ENCODE peak calls at places on chromosomes 6 and 20, in seven cellular contexts. One of them, this sample, is unnamed.

GRCh38 chr6:17610835-17611234 is 10.7 kb downstream of the FAM8A1 start:
- DNase-seq in brain microvascular endothelial cell: no peak
- DNase-seq in heart left ventricle: no peak
- DNase-seq in mucosa of descending colon: peak
- DNase-seq in Panc1: no peak
- DNase-seq in tibial artery: no peak
- DNase-seq in PC-3: no peak
- DNase-seq in this sample: no peak

GRCh38 chr6:13013681-13014550 is 297.3 kb downstream of the PHACTR1 start:
- DNase-seq in brain microvascular endothelial cell: no peak
- DNase-seq in heart left ventricle: no peak
- DNase-seq in mucosa of descending colon: no peak
- DNase-seq in Panc1: no peak
- DNase-seq in tibial artery: no peak
- DNase-seq in PC-3: no peak
- DNase-seq in this sample: no peak

GRCh38 chr6:128500017-128500416 is 20.4 kb downstream of the PTPRK start:
- DNase-seq in brain microvascular endothelial cell: no peak
- DNase-seq in heart left ventricle: no peak
- DNase-seq in mucosa of descending colon: peak
- DNase-seq in Panc1: no peak
- DNase-seq in tibial artery: no peak
- DNase-seq in PC-3: peak
- DNase-seq in this sample: no peak

GRCh38 chr20:10667560-10668167 is 6.1 kb downstream of the JAG1 start:
- DNase-seq in brain microvascular endothelial cell: no peak
- DNase-seq in heart left ventricle: no peak
- DNase-seq in mucosa of descending colon: no peak
- DNase-seq in Panc1: no peak
- DNase-seq in tibial artery: no peak
- DNase-seq in PC-3: no peak
- DNase-seq in this sample: no peak

GRCh38 chr20:25013478-25014380 is 21.2 kb upstream of the APMAP start:
- DNase-seq in brain microvascular endothelial cell: no peak
- DNase-seq in heart left ventricle: no peak
- DNase-seq in mucosa of descending colon: no peak
- DNase-seq in Panc1: no peak
- DNase-seq in tibial artery: peak
- DNase-seq in PC-3: no peak
- DNase-seq in this sample: no peak

GRCh38 chr6:138724015-138724414 is 49.6 kb upstream of the CCDC28A start:
- DNase-seq in brain microvascular endothelial cell: peak
- DNase-seq in heart left ventricle: no peak
- DNase-seq in mucosa of descending colon: peak
- DNase-seq in Panc1: no peak
- DNase-seq in tibial artery: peak
- DNase-seq in PC-3: no peak
- DNase-seq in this sample: no peak

GRCh38 chr6:108364470-108364869 is 69.6 kb downstream of the AFG1L start:
- DNase-seq in brain microvascular endothelial cell: no peak
- DNase-seq in heart left ventricle: no peak
- DNase-seq in mucosa of descending colon: no peak
- DNase-seq in Panc1: no peak
- DNase-seq in tibial artery: no peak
- DNase-seq in PC-3: no peak
- DNase-seq in this sample: no peak

GRCh38 chr6:121142093-121142492 is 192.2 kb downstream of the TBC1D32 start:
- DNase-seq in brain microvascular endothelial cell: no peak
- DNase-seq in heart left ventricle: no peak
- DNase-seq in mucosa of descending colon: no peak
- DNase-seq in Panc1: no peak
- DNase-seq in tibial artery: no peak
- DNase-seq in PC-3: peak
- DNase-seq in this sample: no peak

GRCh38 chr6:108968325-108968724 is 120.1 kb downstream of the ARMC2 start:
- DNase-seq in brain microvascular endothelial cell: no peak
- DNase-seq in heart left ventricle: no peak
- DNase-seq in mucosa of descending colon: no peak
- DNase-seq in Panc1: no peak
- DNase-seq in tibial artery: no peak
- DNase-seq in PC-3: no peak
- DNase-seq in this sample: no peak

GRCh38 chr6:169881976-169882375 is 130.6 kb downstream of the ERMARD start:
- DNase-seq in brain microvascular endothelial cell: no peak
- DNase-seq in heart left ventricle: no peak
- DNase-seq in mucosa of descending colon: no peak
- DNase-seq in Panc1: no peak
- DNase-seq in tibial artery: no peak
- DNase-seq in PC-3: no peak
- DNase-seq in this sample: no peak

GRCh38 chr6:157273756-157274088 is 49.6 kb downstream of the TMEM242 start:
- DNase-seq in brain microvascular endothelial cell: peak
- DNase-seq in heart left ventricle: peak
- DNase-seq in mucosa of descending colon: peak
- DNase-seq in Panc1: no peak
- DNase-seq in tibial artery: no peak
- DNase-seq in PC-3: no peak
- DNase-seq in this sample: peak

GRCh38 chr6:110446405-110446804 is 30.0 kb downstream of the SLC22A16 start:
- DNase-seq in brain microvascular endothelial cell: no peak
- DNase-seq in heart left ventricle: no peak
- DNase-seq in mucosa of descending colon: no peak
- DNase-seq in Panc1: no peak
- DNase-seq in tibial artery: no peak
- DNase-seq in PC-3: peak
- DNase-seq in this sample: no peak

GRCh38 chr6:4645713-4646356 is 130.4 kb upstream of the CDYL start:
- DNase-seq in brain microvascular endothelial cell: no peak
- DNase-seq in heart left ventricle: no peak
- DNase-seq in mucosa of descending colon: no peak
- DNase-seq in Panc1: no peak
- DNase-seq in tibial artery: no peak
- DNase-seq in PC-3: no peak
- DNase-seq in this sample: no peak

GRCh38 chr20:3784226-3784853 is 2.2 kb downstream of the CENPB start:
- DNase-seq in brain microvascular endothelial cell: no peak
- DNase-seq in heart left ventricle: peak
- DNase-seq in mucosa of descending colon: no peak
- DNase-seq in Panc1: no peak
- DNase-seq in tibial artery: no peak
- DNase-seq in PC-3: no peak
- DNase-seq in this sample: no peak

GRCh38 chr6:107644513-107644912 is 154.6 kb downstream of the SOBP start:
- DNase-seq in brain microvascular endothelial cell: no peak
- DNase-seq in heart left ventricle: no peak
- DNase-seq in mucosa of descending colon: no peak
- DNase-seq in Panc1: no peak
- DNase-seq in tibial artery: no peak
- DNase-seq in PC-3: peak
- DNase-seq in this sample: no peak

GRCh38 chr6:46760925-46761324 is 14.2 kb downstream of the ANKRD66 start:
- DNase-seq in brain microvascular endothelial cell: no peak
- DNase-seq in heart left ventricle: no peak
- DNase-seq in mucosa of descending colon: no peak
- DNase-seq in Panc1: no peak
- DNase-seq in tibial artery: no peak
- DNase-seq in PC-3: no peak
- DNase-seq in this sample: no peak

GRCh38 chr20:32445539-32446273 is 87.6 kb downstream of the ASXL1 start:
- DNase-seq in brain microvascular endothelial cell: no peak
- DNase-seq in heart left ventricle: no peak
- DNase-seq in mucosa of descending colon: no peak
- DNase-seq in Panc1: no peak
- DNase-seq in tibial artery: no peak
- DNase-seq in PC-3: no peak
- DNase-seq in this sample: no peak

GRCh38 chr6:107314644-107315043 is 144.7 kb downstream of the PDSS2 start:
- DNase-seq in brain microvascular endothelial cell: no peak
- DNase-seq in heart left ventricle: no peak
- DNase-seq in mucosa of descending colon: no peak
- DNase-seq in Panc1: no peak
- DNase-seq in tibial artery: no peak
- DNase-seq in PC-3: no peak
- DNase-seq in this sample: no peak

GRCh38 chr6:138638626-138639025 is 134.9 kb upstream of the CCDC28A start:
- DNase-seq in brain microvascular endothelial cell: no peak
- DNase-seq in heart left ventricle: no peak
- DNase-seq in mucosa of descending colon: no peak
- DNase-seq in Panc1: no peak
- DNase-seq in tibial artery: no peak
- DNase-seq in PC-3: no peak
- DNase-seq in this sample: no peak

GRCh38 chr6:117495873-117496272 is 13.4 kb downstream of the DCBLD1 start:
- DNase-seq in brain microvascular endothelial cell: no peak
- DNase-seq in heart left ventricle: no peak
- DNase-seq in mucosa of descending colon: no peak
- DNase-seq in Panc1: no peak
- DNase-seq in tibial artery: no peak
- DNase-seq in PC-3: peak
- DNase-seq in this sample: no peak

GRCh38 chr6:43311681-43312080 is 3.1 kb upstream of the CRIP3 start:
- DNase-seq in brain microvascular endothelial cell: no peak
- DNase-seq in heart left ventricle: no peak
- DNase-seq in mucosa of descending colon: no peak
- DNase-seq in Panc1: no peak
- DNase-seq in tibial artery: no peak
- DNase-seq in PC-3: no peak
- DNase-seq in this sample: no peak

GRCh38 chr6:53015486-53015885 is 20.4 kb upstream of the GSTA4 start:
- DNase-seq in brain microvascular endothelial cell: no peak
- DNase-seq in heart left ventricle: no peak
- DNase-seq in mucosa of descending colon: no peak
- DNase-seq in Panc1: no peak
- DNase-seq in tibial artery: no peak
- DNase-seq in PC-3: no peak
- DNase-seq in this sample: no peak

GRCh38 chr6:38220069-38220723 is 400.7 kb downstream of the ZFAND3 start:
- DNase-seq in brain microvascular endothelial cell: no peak
- DNase-seq in heart left ventricle: no peak
- DNase-seq in mucosa of descending colon: no peak
- DNase-seq in Panc1: no peak
- DNase-seq in tibial artery: no peak
- DNase-seq in PC-3: peak
- DNase-seq in this sample: no peak

GRCh38 chr6:78701407-78701806 is 165.9 kb upstream of the IRAK1BP1 start:
- DNase-seq in brain microvascular endothelial cell: peak
- DNase-seq in heart left ventricle: no peak
- DNase-seq in mucosa of descending colon: no peak
- DNase-seq in Panc1: no peak
- DNase-seq in tibial artery: no peak
- DNase-seq in PC-3: peak
- DNase-seq in this sample: no peak

GRCh38 chr6:157772820-157773219 is 50.2 kb upstream of the SNX9 start:
- DNase-seq in brain microvascular endothelial cell: no peak
- DNase-seq in heart left ventricle: no peak
- DNase-seq in mucosa of descending colon: no peak
- DNase-seq in Panc1: no peak
- DNase-seq in tibial artery: no peak
- DNase-seq in PC-3: no peak
- DNase-seq in this sample: no peak

GRCh38 chr6:12361042-12361765 is 71.0 kb downstream of the EDN1 start:
- DNase-seq in brain microvascular endothelial cell: no peak
- DNase-seq in heart left ventricle: no peak
- DNase-seq in mucosa of descending colon: no peak
- DNase-seq in Panc1: no peak
- DNase-seq in tibial artery: no peak
- DNase-seq in PC-3: no peak
- DNase-seq in this sample: no peak

DNA sequence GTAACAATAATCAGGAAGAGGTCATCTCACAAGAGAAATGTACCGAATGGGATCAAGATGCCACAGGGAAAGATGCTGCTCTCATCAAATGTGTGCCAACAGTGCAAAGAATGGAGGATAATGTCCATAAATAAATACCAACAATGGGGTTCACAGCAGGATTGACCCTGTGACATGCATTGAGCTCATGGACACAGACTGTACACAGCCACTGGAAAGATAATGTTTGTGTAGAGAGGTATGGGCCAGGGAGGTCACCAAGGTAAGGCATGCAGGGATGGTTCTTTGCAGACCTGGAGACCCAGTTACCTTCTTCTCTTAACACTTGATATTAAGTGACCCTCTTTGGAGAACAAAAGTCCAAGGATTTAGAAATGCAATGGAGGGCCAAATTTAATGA is 1.5 kb downstream of the AGPAT1 start:
- DNase-seq in brain microvascular endothelial cell: no peak
- DNase-seq in heart left ventricle: no peak
- DNase-seq in mucosa of descending colon: no peak
- DNase-seq in Panc1: no peak
- DNase-seq in tibial artery: no peak
- DNase-seq in PC-3: no peak
- DNase-seq in this sample: no peak
- H3K4me3 ChIP-seq in brain microvascular endothelial cell: no peak
- H3K4me3 ChIP-seq in heart left ventricle: no peak
- H3K4me3 ChIP-seq in mucosa of descending colon: no peak
- H3K4me3 ChIP-seq in Panc1: no peak
- H3K4me3 ChIP-seq in tibial artery: no peak
- H3K4me3 ChIP-seq in PC-3: peak
- H3K4me3 ChIP-seq in this sample: peak

DNA sequence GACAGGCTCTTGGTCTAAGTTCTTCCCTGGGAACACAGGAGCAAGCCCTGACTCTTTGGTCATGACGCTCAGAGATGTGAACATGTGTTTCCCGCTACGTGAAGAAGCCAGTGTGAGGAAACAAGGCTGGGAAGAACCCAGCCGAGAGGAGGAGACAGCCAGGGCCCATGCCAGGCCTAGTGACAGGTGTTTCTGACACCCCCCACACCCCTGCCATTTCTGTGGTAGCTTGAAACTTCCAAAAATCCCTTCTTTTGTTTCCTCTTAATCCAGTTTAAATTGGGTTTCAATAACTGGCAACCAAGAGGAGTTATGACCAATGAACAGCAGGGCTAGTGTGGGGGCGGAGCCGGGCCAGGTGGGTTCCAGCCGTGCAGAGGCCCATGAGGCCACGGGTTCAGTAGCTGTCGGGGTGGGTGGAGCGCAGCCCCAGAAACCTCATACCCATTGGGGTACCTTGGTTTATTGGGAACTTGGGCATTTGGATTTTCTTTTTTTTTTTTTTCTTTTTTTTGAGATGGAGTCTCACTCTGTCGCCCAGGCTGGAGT is 33.5 kb downstream of the WRNIP1 start:
- DNase-seq in brain microvascular endothelial cell: no peak
- DNase-seq in heart left ventricle: no peak
- DNase-seq in mucosa of descending colon: no peak
- DNase-seq in Panc1: no peak
- DNase-seq in tibial artery: no peak
- DNase-seq in PC-3: no peak
- DNase-seq in this sample: no peak
- H3K4me3 ChIP-seq in brain microvascular endothelial cell: no peak
- H3K4me3 ChIP-seq in heart left ventricle: no peak
- H3K4me3 ChIP-seq in mucosa of descending colon: no peak
- H3K4me3 ChIP-seq in Panc1: no peak
- H3K4me3 ChIP-seq in tibial artery: no peak
- H3K4me3 ChIP-seq in PC-3: no peak
- H3K4me3 ChIP-seq in this sample: no peak

GRCh38 chr6:111552241-111552744 is 53.4 kb downstream of the TRAF3IP2 start:
- DNase-seq in brain microvascular endothelial cell: peak
- DNase-seq in heart left ventricle: no peak
- DNase-seq in mucosa of descending colon: peak
- DNase-seq in Panc1: peak
- DNase-seq in tibial artery: peak
- DNase-seq in PC-3: peak
- DNase-seq in this sample: peak
- H3K4me3 ChIP-seq in brain microvascular endothelial cell: no peak
- H3K4me3 ChIP-seq in heart left ventricle: no peak
- H3K4me3 ChIP-seq in mucosa of descending colon: no peak
- H3K4me3 ChIP-seq in Panc1: no peak
- H3K4me3 ChIP-seq in tibial artery: peak
- H3K4me3 ChIP-seq in PC-3: no peak
- H3K4me3 ChIP-seq in this sample: peak

GRCh38 chr6:50713226-50713625 is at the start of gene TFAP2D:
- DNase-seq in brain microvascular endothelial cell: no peak
- DNase-seq in heart left ventricle: no peak
- DNase-seq in mucosa of descending colon: no peak
- DNase-seq in Panc1: no peak
- DNase-seq in tibial artery: no peak
- DNase-seq in PC-3: no peak
- DNase-seq in this sample: no peak
- H3K4me3 ChIP-seq in brain microvascular endothelial cell: no peak
- H3K4me3 ChIP-seq in heart left ventricle: no peak
- H3K4me3 ChIP-seq in mucosa of descending colon: no peak
- H3K4me3 ChIP-seq in Panc1: no peak
- H3K4me3 ChIP-seq in tibial artery: no peak
- H3K4me3 ChIP-seq in PC-3: no peak
- H3K4me3 ChIP-seq in this sample: peak

This sample was measured in SK-N-MC.